ENCODE peak calls at places on chromosomes 12 and 14, in nine cellular contexts. N is HL-60, I is kidney, A is lower lobe of right lung, J is caudate nucleus, L is body of pancreas, Y is AG04450, B is hepatocyte, V is neural progenitor cell. Z is an unnamed sample.

GRCh38 chr14:65077318-65077717 is 25.0 kb downstream of the MAX start:
- DNase-seq in N (no peak), I (no peak), A (no peak), J (no peak), L (no peak), Y (no peak), B (no peak), V (no peak), Z (no peak)

GRCh38 chr12:3752096-3752709 is 706 bp downstream of the CRACR2A start:
- DNase-seq in N (peak; percentile 66), I (peak; percentile 74), A (peak; percentile 70), J (no peak), L (peak; percentile 61), Y (no peak), B (peak; percentile 46), V (no peak), Z (no peak)

GRCh38 chr12:39390752-39391151 is 52.2 kb downstream of the KIF21A start:
- DNase-seq in N (no peak), I (no peak), A (no peak), J (no peak), L (no peak), Y (no peak), B (no peak), V (no peak), Z (no peak)

GRCh38 chr12:401235-402126 is at the start of gene CCDC77:
- DNase-seq in N (peak; percentile 88), I (peak; percentile 95), A (peak; percentile 92), J (no peak), L (peak; percentile 92), Y (peak; percentile 70), B (peak; percentile 95), V (peak; percentile 97), Z (peak; percentile 94)

GRCh38 chr12:12157424-12157823 is 86.7 kb downstream of the BCL2L14 start:
- DNase-seq in N (no peak), I (no peak), A (no peak), J (no peak), L (no peak), Y (no peak), B (no peak), V (no peak), Z (no peak)

GRCh38 chr12:112458751-112459150 is 40.0 kb downstream of the PTPN11 start:
- DNase-seq in N (no peak), I (no peak), A (no peak), J (no peak), L (no peak), Y (no peak), B (no peak), V (no peak), Z (no peak)

GRCh38 chr14:104694991-104695659 is 5.7 kb downstream of the INF2 start:
- DNase-seq in N (no peak), I (no peak), A (no peak), J (no peak), L (no peak), Y (no peak), B (no peak), V (no peak), Z (no peak)

GRCh38 chr12:14854586-14855163 is 11.3 kb upstream of the ART4 start:
- DNase-seq in N (peak; percentile 14), I (no peak), A (no peak), J (no peak), L (no peak), Y (no peak), B (no peak), V (no peak), Z (no peak)

GRCh38 chr14:90625445-90625844 is 190.8 kb downstream of the TTC7B start:
- DNase-seq in N (no peak), I (no peak), A (no peak), J (no peak), L (no peak), Y (no peak), B (no peak), V (no peak), Z (no peak)

GRCh38 chr14:90628825-90629224 is 187.4 kb downstream of the TTC7B start:
- DNase-seq in N (no peak), I (no peak), A (no peak), J (no peak), L (peak; percentile 35), Y (no peak), B (no peak), V (no peak), Z (no peak)

GRCh38 chr14:90629471-90629870 is 186.8 kb downstream of the TTC7B start:
- DNase-seq in N (no peak), I (no peak), A (peak; percentile 73), J (no peak), L (peak; percentile 74), Y (no peak), B (peak; percentile 30), V (no peak), Z (no peak)

GRCh38 chr14:90626550-90626949 is 189.7 kb downstream of the TTC7B start:
- DNase-seq in N (no peak), I (no peak), A (no peak), J (no peak), L (no peak), Y (no peak), B (no peak), V (no peak), Z (no peak)

DNA sequence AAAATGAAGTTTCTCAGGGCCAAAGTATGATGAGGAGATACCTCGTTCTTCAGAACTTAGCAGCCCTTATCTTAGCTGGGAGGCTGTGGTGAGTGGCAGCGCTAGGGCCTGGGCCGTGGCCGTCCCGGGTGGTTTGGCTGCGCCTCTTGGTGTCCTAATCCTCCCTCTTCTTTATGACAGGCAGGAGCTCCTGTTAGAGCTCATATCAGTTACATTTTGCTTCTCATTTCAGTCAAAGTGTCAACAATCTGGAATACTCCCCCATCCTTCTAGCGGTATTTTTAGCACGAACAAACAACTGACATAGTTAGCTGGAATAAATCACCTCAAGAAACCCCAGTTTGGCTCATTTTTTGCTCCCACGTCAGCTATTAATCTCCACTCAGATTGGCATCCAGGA is 188.8 kb downstream of the TTC7B start:
- DNase-seq in N (no peak), I (no peak), A (no peak), J (no peak), L (no peak), Y (no peak), B (no peak), V (no peak), Z (no peak)
- H3K27ac ChIP-seq in N (no peak overlapping the region), I (no peak overlapping the region), A (no peak overlapping the region), J (no peak overlapping the region), L (no peak overlapping the region), Y (no peak overlapping the region), B (no peak overlapping the region), V (no peak overlapping the region), Z (peak overlapping the region; percentile 18)

GRCh38 chr14:85418716-85419115 is 111.2 kb upstream of the FLRT2 start:
- DNase-seq in N (no peak), I (no peak), A (no peak), J (no peak), L (no peak), Y (no peak), B (no peak), V (no peak), Z (no peak)
- H3K27ac ChIP-seq in N (no peak overlapping the region), I (no peak overlapping the region), A (no peak overlapping the region), J (no peak overlapping the region), L (no peak overlapping the region), Y (no peak overlapping the region), B (no peak overlapping the region), V (no peak overlapping the region), Z (no peak overlapping the region)

GRCh38 chr12:57695770-57696432 is 2.0 kb downstream of the OS9 start:
- DNase-seq in N (no peak), I (no peak), A (no peak), J (no peak), L (no peak), Y (no peak), B (no peak), V (no peak), Z (no peak)

GRCh38 chr12:57697076-57697475 is 3.1 kb downstream of the OS9 start:
- DNase-seq in N (no peak), I (no peak), A (no peak), J (no peak), L (no peak), Y (no peak), B (no peak), V (no peak), Z (no peak)

GRCh38 chr12:57694459-57695019 is 607 bp downstream of the OS9 start:
- DNase-seq in N (no peak), I (no peak), A (no peak), J (no peak), L (peak; percentile 10), Y (no peak), B (peak; percentile 47), V (peak; percentile 58), Z (no peak)

GRCh38 chr12:57700317-57700716 is 6.4 kb downstream of the OS9 start:
- DNase-seq in N (no peak), I (no peak), A (no peak), J (no peak), L (no peak), Y (no peak), B (no peak), V (no peak), Z (no peak)

DNA sequence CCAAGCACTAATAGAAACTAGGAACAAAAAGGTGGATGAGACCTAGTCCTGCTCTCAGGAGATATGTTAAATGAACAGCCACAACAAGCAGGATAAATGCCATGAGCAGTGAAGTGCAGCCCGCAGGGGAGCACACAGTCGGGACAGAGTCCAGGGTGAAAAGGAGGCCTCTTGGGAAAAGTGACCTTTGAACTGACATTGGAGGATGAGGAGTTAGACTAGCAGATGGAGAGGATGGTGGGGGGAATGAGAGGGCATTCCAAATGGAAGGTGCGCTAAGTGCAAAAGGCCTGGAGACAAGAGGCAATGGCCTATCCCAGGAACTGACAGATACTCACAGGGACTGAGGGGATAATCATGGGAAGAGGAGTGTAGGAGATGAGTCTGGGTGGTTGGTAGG is 4.5 kb downstream of the OS9 start:
- DNase-seq in N (no peak), I (no peak), A (no peak), J (no peak), L (no peak), Y (no peak), B (no peak), V (no peak), Z (no peak)
- H3K27ac ChIP-seq in N (no peak overlapping the region), I (no peak overlapping the region), A (no peak overlapping the region), J (no peak overlapping the region), L (no peak overlapping the region), Y (no peak overlapping the region), B (no peak overlapping the region), V (no peak overlapping the region), Z (no peak overlapping the region)

GRCh38 chr14:57403521-57403864 is 13.1 kb downstream of the NAA30 start:
- DNase-seq in N (no peak), I (no peak), A (no peak), J (no peak), L (no peak), Y (no peak), B (no peak), V (no peak), Z (no peak)

GRCh38 chr14:57401501-57401900 is 11.1 kb downstream of the NAA30 start:
- DNase-seq in N (no peak), I (no peak), A (no peak), J (no peak), L (no peak), Y (no peak), B (no peak), V (no peak), Z (no peak)

GRCh38 chr14:57405562-57405961 is 15.2 kb downstream of the NAA30 start:
- DNase-seq in N (no peak), I (no peak), A (no peak), J (no peak), L (no peak), Y (no peak), B (no peak), V (no peak), Z (no peak)

GRCh38 chr14:57402173-57402852 is 11.9 kb downstream of the NAA30 start:
- DNase-seq in N (no peak), I (no peak), A (no peak), J (no peak), L (no peak), Y (no peak), B (no peak), V (no peak), Z (no peak)

GRCh38 chr14:57400556-57401494 is 10.4 kb downstream of the NAA30 start:
- DNase-seq in N (no peak), I (no peak), A (no peak), J (no peak), L (no peak), Y (no peak), B (no peak), V (no peak), Z (no peak)
- H3K27ac ChIP-seq in N (no peak overlapping the region), I (no peak overlapping the region), A (no peak overlapping the region), J (no peak overlapping the region), L (no peak overlapping the region), Y (no peak overlapping the region), B (no peak overlapping the region), V (no peak overlapping the region), Z (no peak overlapping the region)

Z was measured in coronary artery.